ENCODE peak calls at places on chromosomes 1 and 21, in eight cellular contexts. B is vagina, T is AG09309, L is HFF-Myc, G is lung, Y is bronchial epithelial cell, Q is breast epithelium, N is WTC11. X is an unnamed sample.

GRCh38 chr21:42381347-42381984 is 14.4 kb downstream of the TMPRSS3 start:
- DNase-seq in Y (peak), L (no peak), T (no peak), N (peak), G (no peak), Q (no peak), B (no peak), X (peak)

GRCh38 chr1:151457911-151458882 is 1.1 kb downstream of the POGZ start:
- DNase-seq in Y (peak), Q (no peak), L (peak), B (no peak), T (peak), G (peak), N (peak), X (peak)

GRCh38 chr1:14598007-14598497 is 433 bp upstream of the KAZN start:
- DNase-seq in L (no peak), N (peak), G (no peak), Q (no peak), T (no peak), Y (no peak), B (no peak), X (no peak)

GRCh38 chr1:1091344-1092148 is 17.4 kb upstream of the RNF223 start:
- DNase-seq in Y (no peak), T (no peak), N (no peak), Q (no peak), B (no peak), L (no peak), G (no peak), X (no peak)

GRCh38 chr1:192805832-192806323 is 3.0 kb upstream of the RGS2 start:
- DNase-seq in N (no peak), G (no peak), Q (no peak), T (peak), Y (peak), L (peak), B (no peak), X (peak)

GRCh38 chr1:66925944-66926343 is 1.2 kb downstream of the MIER1 start:
- DNase-seq in Q (no peak), T (no peak), Y (no peak), B (no peak), N (no peak), L (no peak), G (no peak), X (no peak)

GRCh38 chr1:157240495-157241184 is 102.4 kb upstream of the ETV3 start:
- DNase-seq in T (no peak), L (no peak), N (peak), B (peak), G (peak), Y (no peak), Q (no peak), X (no peak)

GRCh38 chr1:203148579-203148978 is 21.1 kb downstream of the ADORA1 start:
- DNase-seq in T (no peak), B (no peak), Y (no peak), L (no peak), N (no peak), G (no peak), Q (no peak), X (no peak)

GRCh38 chr1:145782166-145783099 is 41.5 kb downstream of the RNF115 start:
- DNase-seq in L (peak), B (no peak), Y (peak), G (no peak), Q (no peak), T (peak), N (no peak), X (no peak)

GRCh38 chr1:69755647-69756046 is 187.9 kb downstream of the LRRC7 start:
- DNase-seq in Y (no peak), G (no peak), T (no peak), N (no peak), B (no peak), L (no peak), Q (no peak), X (no peak)

GRCh38 chr1:153532769-153533599 is 2.8 kb downstream of the S100A6 start:
- DNase-seq in G (peak), T (peak), N (peak), L (peak), Y (peak), B (no peak), Q (peak), X (peak)

GRCh38 chr1:168960595-168960994 is 145.9 kb upstream of the ATP1B1 start:
- DNase-seq in G (no peak), B (no peak), L (no peak), Q (no peak), N (no peak), Y (no peak), T (no peak), X (peak)

GRCh38 chr1:156766288-156767100 is 841 bp upstream of the PRCC start:
- DNase-seq in G (no peak), B (no peak), L (no peak), T (no peak), Q (no peak), Y (peak), N (no peak), X (no peak)

GRCh38 chr1:6554907-6555778 is at the start of gene TAS1R1:
- DNase-seq in L (no peak), B (no peak), N (no peak), G (peak), Y (no peak), T (peak), Q (no peak), X (no peak)

GRCh38 chr1:202234331-202235002 is 40.9 kb downstream of the LGR6 start:
- DNase-seq in G (no peak), B (no peak), T (no peak), L (no peak), Y (no peak), N (no peak), Q (no peak), X (no peak)

GRCh38 chr1:14602131-14602530 is 3.6 kb downstream of the KAZN start:
- DNase-seq in Q (no peak), L (no peak), T (no peak), B (no peak), Y (no peak), N (no peak), G (peak), X (peak)

GRCh38 chr1:115492880-115493279 is 148.9 kb upstream of the VANGL1 start:
- DNase-seq in N (no peak), B (no peak), G (no peak), L (no peak), Q (no peak), Y (peak), T (no peak), X (no peak)

GRCh38 chr1:234631721-234632125 is 21.7 kb upstream of the IRF2BP2 start:
- DNase-seq in T (no peak), G (no peak), N (no peak), B (no peak), Q (no peak), L (no peak), Y (peak), X (peak)

GRCh38 chr1:210437781-210438180 is 109.1 kb downstream of the HHAT start:
- DNase-seq in T (no peak), N (no peak), L (no peak), Q (no peak), B (no peak), Y (no peak), G (no peak), X (no peak)

GRCh38 chr1:159925713-159926066 is 383 bp upstream of the TAGLN2 start:
- DNase-seq in N (no peak), B (no peak), L (no peak), G (no peak), T (no peak), Y (peak), Q (no peak), X (no peak)

GRCh38 chr1:150973826-150974579 is 632 bp downstream of the CERS2 start:
- DNase-seq in L (no peak), T (no peak), G (peak), Q (no peak), Y (peak), B (no peak), N (peak), X (peak)

DNA sequence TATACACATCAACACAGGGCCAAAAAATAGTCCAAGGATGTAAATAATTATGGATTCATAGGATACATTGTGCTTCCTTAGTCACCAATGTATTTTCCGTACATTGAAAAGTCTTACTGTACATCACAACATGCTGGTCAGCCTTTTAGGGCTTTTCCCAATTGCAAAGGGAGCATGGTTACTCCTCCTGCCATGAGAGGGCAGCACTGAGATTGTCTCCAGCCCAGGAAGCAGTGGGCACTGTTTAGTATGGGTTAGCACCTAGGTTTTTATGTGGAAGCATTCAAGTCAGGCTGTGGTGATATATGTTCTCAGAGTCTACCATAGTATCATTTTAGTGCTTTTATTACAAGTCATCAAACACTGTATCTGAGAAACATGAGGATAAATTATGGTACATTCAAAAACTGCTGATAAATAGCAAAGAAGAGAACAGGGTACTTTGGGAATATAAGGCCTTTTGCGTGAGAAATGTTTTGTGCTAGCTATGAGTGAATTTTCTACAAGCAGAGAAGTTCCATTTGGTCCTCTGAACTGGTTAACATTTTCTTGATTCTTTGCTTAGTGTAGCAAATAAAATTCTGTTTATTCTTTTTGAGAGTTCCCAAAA is 34.0 kb downstream of the ST6GALNAC5 start:
- DNase-seq in N (peak), Y (peak), G (no peak), Q (no peak), L (peak), B (no peak), T (no peak), X (peak)
- TF ChIP-seq CTCF in N (peak), Y (peak), G (peak), Q (no peak), L (peak), B (no peak), T (peak), X (peak)

GRCh38 chr1:111570781-111571181 is 48.8 kb upstream of the RAP1A start:
- DNase-seq in N (peak), G (no peak), T (no peak), L (no peak), Y (peak), B (no peak), Q (no peak), X (no peak)
- TF ChIP-seq CTCF in N (peak), G (no peak), T (peak), L (peak), Y (peak), B (no peak), Q (no peak), X (peak)

GRCh38 chr1:68211781-68212180 is 20.5 kb downstream of the WLS start:
- DNase-seq in Q (no peak), B (no peak), N (no peak), G (no peak), L (no peak), T (no peak), Y (no peak), X (no peak)

GRCh38 chr1:68213843-68214242 is 18.5 kb downstream of the WLS start:
- DNase-seq in Q (peak), B (peak), G (peak), L (no peak), T (no peak), N (no peak), Y (peak), X (peak)

GRCh38 chr1:68217060-68217554 is 15.2 kb downstream of the WLS start:
- DNase-seq in N (no peak), Y (no peak), Q (no peak), T (no peak), B (no peak), G (no peak), L (no peak), X (no peak)

GRCh38 chr1:68218485-68218884 is 13.8 kb downstream of the WLS start:
- DNase-seq in Q (no peak), L (no peak), G (no peak), Y (peak), B (no peak), N (peak), T (no peak), X (peak)

GRCh38 chr1:68216088-68216487 is 16.2 kb downstream of the WLS start:
- DNase-seq in G (no peak), Q (no peak), B (no peak), N (no peak), L (no peak), T (no peak), Y (no peak), X (no peak)
- TF ChIP-seq CTCF in G (no peak), Q (no peak), B (no peak), N (no peak), L (no peak), T (no peak), Y (no peak), X (no peak)

DNA sequence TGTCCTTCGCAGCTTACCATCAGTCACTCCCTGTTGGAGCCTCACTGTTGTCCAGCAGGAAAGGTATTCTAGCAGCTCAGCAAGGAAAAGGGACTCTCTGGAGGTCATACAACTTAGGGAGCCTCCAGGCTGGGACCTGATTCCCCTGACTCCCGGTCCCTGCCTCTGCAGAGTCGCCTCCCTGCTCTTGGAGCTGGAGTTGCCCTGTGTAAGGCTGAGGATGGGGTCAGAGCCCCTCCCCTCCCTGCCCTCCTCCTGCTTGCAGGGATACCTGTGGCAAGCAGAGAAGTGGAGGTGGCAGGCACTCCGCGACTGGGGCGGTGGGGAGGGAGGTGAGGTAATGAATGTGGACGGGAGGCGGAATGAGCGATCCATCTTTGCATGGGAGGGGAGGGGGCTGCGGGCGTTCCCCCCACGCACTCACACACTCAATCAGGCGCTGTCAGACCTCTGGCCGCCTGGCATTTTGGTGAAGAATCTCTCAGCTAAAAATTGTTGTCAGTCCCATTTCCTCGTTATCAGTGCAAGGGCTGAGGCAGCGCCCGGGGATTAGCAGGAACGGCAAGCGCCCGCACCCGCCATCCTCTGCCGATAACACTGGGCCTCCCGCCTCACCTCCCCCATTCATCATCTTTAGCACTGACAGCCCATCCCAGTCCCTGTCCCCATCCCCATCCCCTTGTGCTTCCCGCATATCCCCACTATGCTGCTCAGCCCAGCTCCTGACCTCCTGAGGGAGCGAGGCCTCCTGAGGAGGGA is 64.3 kb downstream of the TMEM53 start:
- DNase-seq in T (no peak), G (no peak), N (peak), Q (no peak), B (no peak), Y (no peak), L (no peak), X (no peak)
- TF ChIP-seq CTCF in T (no peak), G (no peak), N (no peak), Q (no peak), B (no peak), Y (no peak), L (no peak), X (no peak)

GRCh38 chr1:216600730-216601426 is 122.4 kb downstream of the ESRRG start:
- DNase-seq in G (peak), T (peak), B (peak), Y (peak), L (peak), Q (peak), N (peak), X (peak)
- TF ChIP-seq CTCF in G (no peak), T (peak), B (no peak), Y (peak), L (peak), Q (no peak), N (no peak), X (peak)

GRCh38 chr1:231847612-231848390 is 221.2 kb downstream of the DISC1 start:
- DNase-seq in T (no peak), G (no peak), L (no peak), Q (no peak), Y (no peak), B (no peak), N (no peak), X (no peak)

GRCh38 chr1:231839999-231840398 is 213.4 kb downstream of the DISC1 start:
- DNase-seq in Y (no peak), N (no peak), T (no peak), G (no peak), L (no peak), Q (no peak), B (no peak), X (no peak)

GRCh38 chr1:231850786-231851185 is 224.2 kb downstream of the DISC1 start:
- DNase-seq in N (no peak), Y (no peak), T (no peak), L (no peak), G (no peak), Q (no peak), B (no peak), X (peak)

GRCh38 chr1:231841616-231842344 is 215.2 kb downstream of the DISC1 start:
- DNase-seq in L (peak), G (no peak), N (no peak), B (no peak), Y (peak), T (no peak), Q (no peak), X (peak)

GRCh38 chr1:231844986-231845502 is 218.5 kb downstream of the DISC1 start:
- DNase-seq in G (no peak), N (no peak), L (no peak), Q (no peak), B (no peak), T (no peak), Y (peak), X (no peak)
- TF ChIP-seq CTCF in G (no peak), N (no peak), L (no peak), Q (no peak), B (no peak), T (no peak), Y (no peak), X (no peak)

DNA sequence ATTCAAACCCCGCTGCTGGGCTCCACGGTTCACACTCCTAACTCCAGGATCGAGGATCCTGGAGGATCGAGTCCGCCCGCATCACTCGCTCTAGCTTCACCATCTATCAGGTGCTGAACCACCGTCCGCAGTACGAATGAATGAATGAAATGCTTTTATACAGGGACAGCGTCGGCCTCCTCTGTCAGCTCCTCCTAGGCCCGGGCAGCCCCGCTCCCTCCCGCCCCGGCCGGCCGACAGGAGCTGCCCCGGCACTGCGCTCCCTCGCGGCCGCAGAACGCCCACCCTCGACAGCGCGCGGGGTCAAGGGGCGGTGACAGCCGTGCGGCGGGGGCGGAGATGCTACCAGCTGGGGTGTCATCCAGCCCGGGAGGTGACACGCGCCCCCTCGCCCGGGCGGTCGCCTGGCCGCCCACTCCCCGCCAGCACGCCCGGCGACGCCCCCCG is 520 bp downstream of the ZBTB17 start:
- DNase-seq in Y (peak), N (peak), B (no peak), L (no peak), T (no peak), Q (no peak), G (peak), X (peak)
- TF ChIP-seq CTCF in Y (no peak), N (no peak), B (no peak), L (no peak), T (peak), Q (no peak), G (no peak), X (no peak)

GRCh38 chr1:54273092-54273836 is 73.3 kb downstream of the MRPL37 start:
- DNase-seq in Y (no peak), B (peak), L (peak), G (peak), T (no peak), Q (peak), N (peak), X (peak)
- TF ChIP-seq CTCF in Y (no peak), B (peak), L (peak), G (no peak), T (peak), Q (no peak), N (no peak), X (peak)